ENCODE peak calls at places on chromosomes 11 and 22, in eight cellular contexts. M, T, O, A, X, W, D and L are unnamed samples.

GRCh38 chr11:7638710-7639642 is 34.3 kb downstream of the CYB5R2 start:
- DNase-seq in M (no peak), X (no peak), W (no peak), D (no peak), T (no peak), O (peak; percentile 3), A (no peak), L (no peak)

GRCh38 chr22:35357883-35358621 is 22.8 kb upstream of the HMOX1 start:
- DNase-seq in W (no peak), T (no peak), X (no peak), D (no peak), O (peak; percentile 99), M (peak; percentile 43), A (no peak), L (no peak)

GRCh38 chr11:67268036-67268683 is 1.9 kb downstream of the GRK2 start:
- DNase-seq in O (no peak), A (no peak), W (peak; percentile 57), X (peak; percentile 85), T (no peak), M (no peak), D (peak; percentile 65), L (no peak)

GRCh38 chr11:13318498-13319295 is 41.1 kb downstream of the BMAL1 start:
- DNase-seq in X (no peak), O (no peak), A (no peak), W (no peak), D (no peak), M (no peak), T (no peak), L (no peak)

GRCh38 chr22:41513391-41513790 is 30.9 kb downstream of the POLR3H start:
- DNase-seq in O (no peak), X (no peak), D (no peak), W (no peak), T (no peak), M (no peak), A (no peak), L (no peak)

GRCh38 chr22:44979154-44979553 is 30.7 kb downstream of the PHF21B start:
- DNase-seq in O (no peak), T (no peak), W (no peak), A (no peak), X (no peak), M (no peak), D (no peak), L (no peak)

GRCh38 chr22:39833610-39834009 is 60.0 kb downstream of the ENTHD1 start:
- DNase-seq in A (no peak), W (no peak), O (no peak), D (no peak), X (no peak), T (no peak), M (no peak), L (no peak)

GRCh38 chr22:19940536-19941364 is 822 bp upstream of the COMT start:
- DNase-seq in M (peak; percentile 28), W (no peak), D (no peak), A (no peak), T (no peak), O (no peak), X (no peak), L (no peak)

GRCh38 chr11:19820100-19820499 is 107.5 kb downstream of the NAV2 start:
- DNase-seq in W (no peak), T (no peak), X (no peak), M (no peak), A (no peak), D (no peak), O (peak; percentile 39), L (no peak)

GRCh38 chr11:11004069-11004468 is 146.2 kb upstream of the ZBED5 start:
- DNase-seq in T (no peak), O (no peak), W (no peak), D (no peak), A (no peak), X (no peak), M (no peak), L (no peak)

GRCh38 chr11:79482800-79483199 is 42.0 kb upstream of the TENM4 start:
- DNase-seq in A (no peak), O (no peak), D (no peak), X (peak; percentile 6), T (no peak), M (no peak), W (no peak), L (no peak)

GRCh38 chr22:46537221-46537945 is at the start of gene CELSR1:
- DNase-seq in T (no peak), W (no peak), D (no peak), X (no peak), O (peak; percentile 92), A (no peak), M (peak; percentile 72), L (peak; percentile 29)

GRCh38 chr11:31254411-31254810 is 115.1 kb downstream of the DCDC1 start:
- DNase-seq in A (no peak), D (no peak), M (no peak), W (no peak), X (no peak), O (peak; percentile 10), T (no peak), L (no peak)

GRCh38 chr11:19253149-19253540 is 12.4 kb upstream of the E2F8 start:
- DNase-seq in M (no peak), O (no peak), T (no peak), A (no peak), W (no peak), X (no peak), D (no peak), L (no peak)

GRCh38 chr11:108732395-108732794 is 67.5 kb downstream of the DDX10 start:
- DNase-seq in W (no peak), X (no peak), M (no peak), O (no peak), T (no peak), A (no peak), D (no peak), L (no peak)

GRCh38 chr11:44967930-44968496 is 17.3 kb upstream of the TP53I11 start:
- DNase-seq in D (no peak), X (no peak), O (no peak), W (no peak), T (no peak), A (no peak), M (no peak), L (no peak)

GRCh38 chr11:93054279-93054678 is 84.8 kb downstream of the MTNR1B start:
- DNase-seq in T (no peak), A (no peak), M (no peak), W (no peak), O (peak; percentile 7), D (no peak), X (no peak), L (no peak)

GRCh38 chr22:49372530-49373288 is 455.0 kb downstream of the BRD1 start:
- DNase-seq in D (no peak), X (no peak), A (no peak), T (no peak), O (peak; percentile 37), W (no peak), M (peak; percentile 36), L (no peak)

GRCh38 chr11:5224538-5225479 is 2.1 kb downstream of the HBB start:
- DNase-seq in M (no peak), O (no peak), X (no peak), D (no peak), W (no peak), T (no peak), A (no peak), L (no peak)

GRCh38 chr11:8362899-8363298 is 99.2 kb upstream of the LMO1 start:
- DNase-seq in D (no peak), W (no peak), X (no peak), T (no peak), O (no peak), M (no peak), A (no peak), L (no peak)

GRCh38 chr22:24807284-24807950 is 1.4 kb downstream of the SGSM1 start:
- DNase-seq in W (no peak), T (no peak), O (no peak), X (no peak), D (no peak), M (no peak), A (no peak), L (peak; percentile 21)

GRCh38 chr11:41431784-41432183 is 27.7 kb downstream of the LRRC4C start:
- DNase-seq in A (no peak), T (no peak), X (peak; percentile 27), D (no peak), W (no peak), M (no peak), O (peak; percentile 14), L (peak; percentile 4)

GRCh38 chr11:94271885-94272372 is 32.5 kb upstream of the IZUMO1R start:
- DNase-seq in X (no peak), M (no peak), T (no peak), A (no peak), W (no peak), D (no peak), O (no peak), L (no peak)

GRCh38 chr11:117875397-117876048 is 935 bp downstream of the FXYD6 start:
- DNase-seq in W (no peak), O (no peak), X (no peak), T (no peak), M (no peak), A (no peak), D (no peak), L (no peak)

GRCh38 chr22:28034760-28035401 is 115.8 kb upstream of the PITPNB start:
- DNase-seq in X (no peak), M (no peak), O (peak; percentile 41), D (no peak), T (no peak), W (no peak), A (no peak), L (no peak)

GRCh38 chr11:33790088-33790487 is 15.8 kb upstream of the FBXO3 start:
- DNase-seq in A (no peak), D (no peak), W (no peak), O (no peak), X (no peak), M (no peak), T (no peak), L (no peak)

GRCh38 chr11:76159983-76160661 is 46.2 kb downstream of the WNT11 start:
- DNase-seq in D (no peak), T (no peak), X (no peak), W (no peak), A (no peak), M (no peak), O (no peak), L (no peak)

GRCh38 chr11:19714093-19714386 is 1.4 kb downstream of the NAV2 start:
- DNase-seq in M (no peak), O (peak; percentile 66), W (peak; percentile 1), D (no peak), A (no peak), X (no peak), T (no peak), L (no peak)

GRCh38 chr11:121894581-121894980 is 221.4 kb downstream of the BLID start:
- DNase-seq in X (no peak), A (no peak), W (no peak), M (no peak), O (peak; percentile 32), D (no peak), T (no peak), L (no peak)

GRCh38 chr11:69172674-69173073 is 16.9 kb downstream of the SMIM38 start:
- DNase-seq in X (peak; percentile 38), D (no peak), T (no peak), A (no peak), W (no peak), O (no peak), M (no peak), L (no peak)

GRCh38 chr11:27416568-27417176 is 53.7 kb upstream of the CCDC34 start:
- DNase-seq in M (no peak), O (no peak), W (no peak), X (no peak), D (no peak), T (no peak), A (no peak), L (no peak)

GRCh38 chr11:61021661-61022212 is 50.3 kb downstream of the CD6 start:
- DNase-seq in M (no peak), A (peak; percentile 80), X (peak; percentile 13), T (peak; percentile 74), D (peak; percentile 71), O (peak; percentile 20), W (peak; percentile 95), L (no peak)

GRCh38 chr11:12149672-12150225 is 39.4 kb downstream of the MICAL2 start:
- DNase-seq in M (no peak), W (no peak), D (peak; percentile 45), T (no peak), O (no peak), A (no peak), X (no peak), L (no peak)